ENCODE peak calls at places on chromosomes 12 and 14, in eight cellular contexts. One of them, this sample, is unnamed.

GRCh38 chr14:55448146-55448614 is 7.8 kb upstream of the TBPL2 start:
- DNase-seq in KG1: no peak
- DNase-seq in WTC11: no peak
- DNase-seq in GM19239: no peak
- DNase-seq in heart left ventricle: no peak
- DNase-seq in GM12878: no peak
- DNase-seq in ureter: no peak
- DNase-seq in NCI-H2081: no peak
- DNase-seq in this sample: peak

GRCh38 chr14:39265032-39265431 is 31.3 kb downstream of the MIA2 start:
- DNase-seq in WTC11: no peak
- DNase-seq in heart left ventricle: no peak
- DNase-seq in GM19239: no peak
- DNase-seq in GM12878: no peak
- DNase-seq in NCI-H2081: peak
- DNase-seq in ureter: no peak
- DNase-seq in KG1: no peak
- DNase-seq in this sample: peak

GRCh38 chr12:18747960-18748359 is 10.0 kb downstream of the CAPZA3 start:
- DNase-seq in heart left ventricle: no peak
- DNase-seq in NCI-H2081: no peak
- DNase-seq in GM19239: no peak
- DNase-seq in KG1: no peak
- DNase-seq in ureter: no peak
- DNase-seq in WTC11: no peak
- DNase-seq in GM12878: no peak
- DNase-seq in this sample: no peak

GRCh38 chr12:86249856-86250255 is 6.3 kb downstream of the MGAT4C start:
- DNase-seq in WTC11: no peak
- DNase-seq in GM12878: no peak
- DNase-seq in KG1: no peak
- DNase-seq in NCI-H2081: no peak
- DNase-seq in heart left ventricle: no peak
- DNase-seq in ureter: no peak
- DNase-seq in GM19239: no peak
- DNase-seq in this sample: no peak

GRCh38 chr14:69069020-69069421 is 83.9 kb downstream of the DCAF5 start:
- DNase-seq in GM19239: no peak
- DNase-seq in NCI-H2081: no peak
- DNase-seq in heart left ventricle: no peak
- DNase-seq in KG1: no peak
- DNase-seq in WTC11: no peak
- DNase-seq in ureter: no peak
- DNase-seq in GM12878: no peak
- DNase-seq in this sample: no peak

GRCh38 chr12:31120392-31121008 is 46.8 kb downstream of the DDX11 start:
- DNase-seq in GM19239: no peak
- DNase-seq in NCI-H2081: no peak
- DNase-seq in heart left ventricle: no peak
- DNase-seq in KG1: no peak
- DNase-seq in GM12878: no peak
- DNase-seq in WTC11: no peak
- DNase-seq in ureter: no peak
- DNase-seq in this sample: no peak

GRCh38 chr14:93008381-93008780 is 85.4 kb downstream of the CHGA start:
- DNase-seq in GM12878: no peak
- DNase-seq in ureter: no peak
- DNase-seq in heart left ventricle: no peak
- DNase-seq in GM19239: no peak
- DNase-seq in KG1: no peak
- DNase-seq in WTC11: no peak
- DNase-seq in NCI-H2081: no peak
- DNase-seq in this sample: peak

GRCh38 chr12:104381721-104382480 is 74.8 kb upstream of the CHST11 start:
- DNase-seq in heart left ventricle: peak
- DNase-seq in NCI-H2081: peak
- DNase-seq in GM12878: peak
- DNase-seq in WTC11: peak
- DNase-seq in ureter: peak
- DNase-seq in KG1: peak
- DNase-seq in GM19239: peak
- DNase-seq in this sample: peak

GRCh38 chr14:92955381-92955780 is 32.4 kb downstream of the CHGA start:
- DNase-seq in KG1: no peak
- DNase-seq in WTC11: no peak
- DNase-seq in ureter: no peak
- DNase-seq in GM12878: no peak
- DNase-seq in heart left ventricle: no peak
- DNase-seq in GM19239: no peak
- DNase-seq in NCI-H2081: no peak
- DNase-seq in this sample: no peak

GRCh38 chr14:30243805-30244204 is 315.2 kb upstream of the G2E3 start:
- DNase-seq in NCI-H2081: no peak
- DNase-seq in WTC11: no peak
- DNase-seq in heart left ventricle: no peak
- DNase-seq in KG1: no peak
- DNase-seq in GM19239: no peak
- DNase-seq in GM12878: no peak
- DNase-seq in ureter: no peak
- DNase-seq in this sample: no peak

GRCh38 chr12:17284873-17285272 is 678.9 kb upstream of the LMO3 start:
- DNase-seq in NCI-H2081: no peak
- DNase-seq in ureter: no peak
- DNase-seq in GM12878: no peak
- DNase-seq in GM19239: no peak
- DNase-seq in WTC11: no peak
- DNase-seq in heart left ventricle: no peak
- DNase-seq in KG1: no peak
- DNase-seq in this sample: no peak

GRCh38 chr12:50751921-50752721 is 11.8 kb upstream of the ATF1 start:
- DNase-seq in ureter: peak
- DNase-seq in GM12878: no peak
- DNase-seq in WTC11: no peak
- DNase-seq in KG1: no peak
- DNase-seq in GM19239: peak
- DNase-seq in NCI-H2081: no peak
- DNase-seq in heart left ventricle: no peak
- DNase-seq in this sample: no peak

GRCh38 chr12:103799504-103800251 is 41.4 kb downstream of the NT5DC3 start:
- DNase-seq in heart left ventricle: no peak
- DNase-seq in WTC11: no peak
- DNase-seq in GM12878: no peak
- DNase-seq in GM19239: no peak
- DNase-seq in ureter: no peak
- DNase-seq in KG1: peak
- DNase-seq in NCI-H2081: peak
- DNase-seq in this sample: peak

GRCh38 chr14:106115401-106115800 is 589.0 kb downstream of the TMEM121 start:
- DNase-seq in KG1: no peak
- DNase-seq in ureter: no peak
- DNase-seq in GM19239: no peak
- DNase-seq in WTC11: no peak
- DNase-seq in NCI-H2081: no peak
- DNase-seq in GM12878: no peak
- DNase-seq in heart left ventricle: no peak
- DNase-seq in this sample: no peak

GRCh38 chr12:62933220-62933870 is 1.6 kb downstream of the PPM1H start:
- DNase-seq in ureter: no peak
- DNase-seq in KG1: no peak
- DNase-seq in NCI-H2081: peak
- DNase-seq in GM12878: no peak
- DNase-seq in GM19239: no peak
- DNase-seq in WTC11: peak
- DNase-seq in heart left ventricle: peak
- DNase-seq in this sample: no peak

GRCh38 chr12:106767954-106768501 is 6.5 kb upstream of the RIC8B start:
- DNase-seq in GM19239: no peak
- DNase-seq in KG1: no peak
- DNase-seq in NCI-H2081: no peak
- DNase-seq in WTC11: peak
- DNase-seq in ureter: no peak
- DNase-seq in heart left ventricle: no peak
- DNase-seq in GM12878: no peak
- DNase-seq in this sample: no peak

GRCh38 chr14:69495341-69495921 is 10.9 kb downstream of the PLEKHD1 start:
- DNase-seq in GM12878: no peak
- DNase-seq in KG1: no peak
- DNase-seq in GM19239: no peak
- DNase-seq in ureter: no peak
- DNase-seq in WTC11: no peak
- DNase-seq in heart left ventricle: no peak
- DNase-seq in NCI-H2081: no peak
- DNase-seq in this sample: no peak

GRCh38 chr14:22981090-22982012 is 1.0 kb downstream of the AJUBA start:
- DNase-seq in GM19239: no peak
- DNase-seq in heart left ventricle: peak
- DNase-seq in NCI-H2081: no peak
- DNase-seq in KG1: no peak
- DNase-seq in ureter: no peak
- DNase-seq in WTC11: peak
- DNase-seq in GM12878: no peak
- DNase-seq in this sample: no peak

GRCh38 chr12:56229082-56229481 is 769 bp upstream of the SLC39A5 start:
- DNase-seq in ureter: no peak
- DNase-seq in KG1: no peak
- DNase-seq in WTC11: no peak
- DNase-seq in NCI-H2081: no peak
- DNase-seq in heart left ventricle: no peak
- DNase-seq in GM19239: no peak
- DNase-seq in GM12878: no peak
- DNase-seq in this sample: no peak

GRCh38 chr14:91805659-91806058 is 61.7 kb downstream of the TC2N start:
- DNase-seq in ureter: no peak
- DNase-seq in NCI-H2081: no peak
- DNase-seq in GM12878: no peak
- DNase-seq in KG1: no peak
- DNase-seq in WTC11: no peak
- DNase-seq in GM19239: no peak
- DNase-seq in heart left ventricle: no peak
- DNase-seq in this sample: no peak